ENCODE peak calls at places on chromosomes 5 and 9, in four cellular contexts. N is BE2C; F is adrenal gland; Y is activated CD8-positive, alpha-beta memory T cell treated with anti-CD3 and anti-CD28 coated beads for 48 hours. G is an unnamed sample.

GRCh38 chr9:112149171-112149570 is 25.9 kb downstream of the SUSD1 start:
- DNase-seq in N (no peak), F (no peak), Y (no peak), G (no peak)

GRCh38 chr9:33116855-33117254 is 40.4 kb upstream of the SMU1 start:
- DNase-seq in N (no peak), F (no peak), Y (no peak), G (no peak)

GRCh38 chr9:114274217-114274616 is 48.7 kb upstream of the ORM1 start:
- DNase-seq in N (no peak), F (no peak), Y (no peak), G (no peak)

GRCh38 chr9:131240047-131240921 is 36.0 kb downstream of the FAM78A start:
- DNase-seq in N (no peak), F (no peak), Y (no peak), G (no peak)

GRCh38 chr5:157047898-157048297 is 11.0 kb downstream of the HAVCR1 start:
- DNase-seq in N (no peak), F (no peak), Y (no peak), G (no peak)

GRCh38 chr9:128912270-128912853 is 8.4 kb upstream of the PHYHD1 start:
- DNase-seq in N (no peak), F (no peak), Y (no peak), G (no peak)

GRCh38 chr9:84136119-84136868 is 155.7 kb downstream of the RMI1 start:
- DNase-seq in N (no peak), F (no peak), Y (no peak), G (no peak)

GRCh38 chr5:160367261-160367660 is 3.2 kb downstream of the C1QTNF2 start:
- DNase-seq in N (no peak), F (no peak), Y (no peak), G (no peak)

GRCh38 chr9:123353041-123353440 is 3.0 kb upstream of the CRB2 start:
- DNase-seq in N (no peak), F (no peak), Y (no peak), G (no peak)

GRCh38 chr9:33172735-33173238 is 5.7 kb upstream of the B4GALT1 start:
- DNase-seq in N (no peak), F (no peak), Y (no peak), G (no peak)

GRCh38 chr5:136191304-136192014 is 1.5 kb downstream of the SMIM32 start:
- DNase-seq in N (no peak), F (no peak), Y (no peak), G (no peak)

GRCh38 chr5:136004436-136004835 is 24.4 kb upstream of the TGFBI start:
- DNase-seq in N (no peak), F (no peak), Y (no peak), G (no peak)

GRCh38 chr5:59698774-59699173 is 194.8 kb downstream of the PDE4D start:
- DNase-seq in N (no peak), F (no peak), Y (no peak), G (no peak)

GRCh38 chr5:10451137-10451824 is 9.6 kb downstream of the ROPN1L start:
- DNase-seq in N (no peak), F (no peak), Y (no peak), G (no peak)

GRCh38 chr5:95799181-95799835 is 23.2 kb downstream of the GLRX start:
- DNase-seq in N (no peak), F (no peak), Y (no peak), G (no peak)

GRCh38 chr9:20683351-20684034 is 566 bp upstream of the FOCAD start:
- DNase-seq in N (peak; percentile 35), F (peak; percentile 86), Y (no peak), G (peak; percentile 41)

GRCh38 chr9:2560175-2560574 is 61.4 kb upstream of the VLDLR start:
- DNase-seq in N (no peak), F (no peak), Y (no peak), G (no peak)

GRCh38 chr5:147369742-147370374 is 135.0 kb downstream of the STK32A start:
- DNase-seq in N (no peak), F (no peak), Y (no peak), G (no peak)

GRCh38 chr9:79623799-79624721 is 52.3 kb downstream of the TLE4 start:
- DNase-seq in N (peak; percentile 19), F (peak; percentile 27), Y (peak; percentile 31), G (no peak)

GRCh38 chr9:13651969-13652663 is 372.6 kb upstream of the MPDZ start:
- DNase-seq in N (no peak), F (no peak), Y (no peak), G (no peak)

GRCh38 chr9:125343518-125344284 is 82.1 kb downstream of the GAPVD1 start:
- DNase-seq in N (peak; percentile 46), F (peak; percentile 11), Y (no peak), G (no peak)

GRCh38 chr5:8840237-8840636 is 705.6 kb downstream of the SEMA5A start:
- DNase-seq in N (no peak), F (no peak), Y (no peak), G (no peak)

GRCh38 chr9:126483468-126484056 is 130.2 kb upstream of the LMX1B start:
- DNase-seq in N (no peak), F (no peak), Y (no peak), G (no peak)